ENCODE peak calls at places on chromosome X, in four cellular contexts. E is spleen; A is IMR-90; U is CD4-positive, alpha-beta T cell. H is an unnamed sample.

GRCh38 chrX:86066998-86067397 is 19.6 kb upstream of the CHM start:
- DNase-seq in U (no peak), A (no peak), E (no peak), H (no peak)

GRCh38 chrX:49992809-49993208 is 70.4 kb downstream of the CLCN5 start:
- DNase-seq in U (no peak), A (no peak), E (no peak), H (no peak)

GRCh38 chrX:20527458-20528099 is 260.9 kb upstream of the RPS6KA3 start:
- DNase-seq in U (no peak), E (no peak), A (peak; percentile 38), H (no peak)

GRCh38 chrX:73913580-73913979 is 350.6 kb downstream of the CHIC1 start:
- DNase-seq in E (no peak), U (no peak), A (peak; percentile 43), H (no peak)

GRCh38 chrX:100417671-100418070 is 7.6 kb upstream of the PCDH19 start:
- DNase-seq in U (no peak), A (no peak), E (no peak), H (no peak)

GRCh38 chrX:107775734-107776511 is at the start of gene TSC22D3:
- DNase-seq in A (peak; percentile 33), U (peak; percentile 38), E (peak; percentile 87), H (peak; percentile 29)

GRCh38 chrX:63349307-63349706 is 1.8 kb downstream of the SPIN4 start:
- DNase-seq in E (no peak), U (no peak), A (no peak), H (no peak)

GRCh38 chrX:151538190-151539122 is 25.0 kb upstream of the PASD1 start:
- DNase-seq in A (no peak), E (no peak), U (no peak), H (no peak)

GRCh38 chrX:1355131-1355799 is 18.7 kb downstream of the IL3RA start:
- DNase-seq in U (no peak), A (no peak), E (peak; percentile 63), H (no peak)

GRCh38 chrX:68822641-68823410 is 6.0 kb upstream of the EFNB1 start:
- DNase-seq in A (peak; percentile 47), U (no peak), E (no peak), H (no peak)

GRCh38 chrX:47706575-47706974 is 47.6 kb upstream of the UXT start:
- DNase-seq in E (no peak), A (peak; percentile 10), U (no peak), H (no peak)

GRCh38 chrX:77527233-77528001 is 80.2 kb downstream of the FGF16 start:
- DNase-seq in U (no peak), E (peak; percentile 61), A (no peak), H (no peak)

GRCh38 chrX:39821011-39821708 is 276.6 kb downstream of the BCOR start:
- DNase-seq in E (peak; percentile 74), A (peak; percentile 17), U (peak; percentile 2), H (no peak)

GRCh38 chrX:42495139-42495538 is 282.8 kb downstream of the PPP1R2C start:
- DNase-seq in A (no peak), E (no peak), U (no peak), H (no peak)

GRCh38 chrX:16828126-16828908 is 41.8 kb downstream of the RBBP7 start:
- DNase-seq in A (peak; percentile 91), E (no peak), U (no peak), H (no peak)

GRCh38 chrX:331145-331771 is 12.7 kb upstream of the GTPBP6 start:
- DNase-seq in U (no peak), E (peak; percentile 79), A (peak; percentile 28), H (no peak)

GRCh38 chrX:24148535-24149345 is 789 bp upstream of the ZFX start:
- DNase-seq in E (no peak), U (peak; percentile 12), A (peak; percentile 61), H (no peak)

GRCh38 chrX:37627602-37628001 is 56.1 kb downstream of the LANCL3 start:
- DNase-seq in E (no peak), A (no peak), U (no peak), H (no peak)

GRCh38 chrX:151984328-151984727 is 9.9 kb upstream of the GABRE start:
- DNase-seq in A (peak; percentile 46), E (no peak), U (no peak), H (no peak)

GRCh38 chrX:68894513-68895338 is 65.9 kb downstream of the EFNB1 start:
- DNase-seq in U (peak; percentile 1), A (peak; percentile 18), E (peak; percentile 86), H (no peak)

GRCh38 chrX:119236599-119237525 is 777 bp downstream of the PGRMC1 start:
- DNase-seq in A (peak; percentile 74), U (peak; percentile 1), E (peak; percentile 86), H (no peak)

GRCh38 chrX:72714471-72714916 is 388 bp upstream of the PHKA1 start:
- DNase-seq in E (peak; percentile 75), U (no peak), A (peak; percentile 62), H (no peak)

GRCh38 chrX:50913520-50913919 is 3.0 kb downstream of the BMP15 start:
- DNase-seq in A (no peak), E (no peak), U (no peak), H (no peak)

GRCh38 chrX:7088968-7089615 is 58.4 kb upstream of the STS start:
- DNase-seq in A (no peak), E (peak; percentile 84), U (peak; percentile 31), H (no peak)

GRCh38 chrX:1661922-1662221 is 47.0 kb downstream of the ASMT start:
- DNase-seq in E (no peak), U (no peak), A (no peak), H (no peak)

GRCh38 chrX:39766085-39766726 is 331.6 kb downstream of the BCOR start:
- DNase-seq in E (no peak), A (no peak), U (no peak), H (no peak)

GRCh38 chrX:134925551-134925950 is 65.2 kb upstream of the SMIM10 start:
- DNase-seq in E (no peak), A (no peak), U (no peak), H (no peak)

GRCh38 chrX:65846974-65847373 is 179.5 kb downstream of the MSN start:
- DNase-seq in U (no peak), A (no peak), E (no peak), H (no peak)

GRCh38 chrX:139134316-139134715 is 396.2 kb upstream of the F9 start:
- DNase-seq in A (no peak), U (no peak), E (no peak), H (no peak)

GRCh38 chrX:12890467-12890866 is 16.0 kb upstream of the TLR8 start:
- DNase-seq in U (no peak), A (no peak), E (no peak), H (no peak)

GRCh38 chrX:85922821-85923220 is 124.5 kb downstream of the CHM start:
- DNase-seq in E (no peak), A (peak; percentile 91), U (no peak), H (no peak)

GRCh38 chrX:112945796-112946195 is 105.2 kb upstream of the AMOT start:
- DNase-seq in E (no peak), U (no peak), A (no peak), H (no peak)

GRCh38 chrX:152637649-152638442 is at the start of gene GABRQ:
- DNase-seq in E (no peak), A (no peak), U (no peak), H (no peak)

GRCh38 chrX:37677765-37678164 is 7.8 kb upstream of the XK start:
- DNase-seq in E (no peak), A (no peak), U (no peak), H (no peak)

GRCh38 chrX:1807301-1807731 is 192.5 kb downstream of the ASMT start:
- DNase-seq in E (peak; percentile 21), U (no peak), A (peak; percentile 2), H (no peak)

GRCh38 chrX:154541896-154542722 is 4.5 kb downstream of the G6PD start:
- DNase-seq in A (peak; percentile 94), E (peak; percentile 88), U (no peak), H (no peak)

GRCh38 chrX:45888518-45888917 is 656.7 kb downstream of the ZNF674 start:
- DNase-seq in U (no peak), A (no peak), E (no peak), H (no peak)

GRCh38 chrX:110532527-110532926 is 173.9 kb downstream of the RTL9 start:
- DNase-seq in A (no peak), U (no peak), E (no peak), H (no peak)

GRCh38 chrX:6384391-6384790 is 150.5 kb downstream of the VCX3A start:
- DNase-seq in A (no peak), U (no peak), E (no peak), H (no peak)

GRCh38 chrX:117120700-117121099 is 657.9 kb upstream of the CT83 start:
- DNase-seq in A (no peak), U (no peak), E (no peak), H (no peak)
- TF ChIP-seq CTCF in A (no peak), U (no peak), E (no peak), H (no peak)

DNA sequence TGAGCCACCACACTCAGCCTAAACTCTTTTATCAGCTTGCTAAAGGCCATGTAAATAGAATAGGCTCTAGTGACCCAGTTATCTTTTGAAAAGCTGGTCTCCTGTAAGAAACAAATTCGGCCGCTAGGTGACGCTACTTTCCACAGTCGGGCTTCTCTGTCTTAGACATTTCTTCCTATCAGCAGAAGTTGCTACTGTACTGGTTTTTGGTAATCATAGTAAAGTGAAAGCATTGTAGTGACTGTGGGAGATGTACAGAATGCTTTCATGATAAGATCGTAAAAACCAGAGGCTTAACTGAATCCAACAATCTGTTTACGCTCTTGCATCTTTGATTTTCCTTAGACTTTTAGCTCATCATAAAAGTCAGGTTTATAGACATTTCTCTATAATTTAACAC is 82.6 kb downstream of the GK start:
- DNase-seq in U (peak; percentile 61), A (peak; percentile 56), E (no peak), H (peak; percentile 26)
- TF ChIP-seq CTCF in U (peak; percentile 60), A (peak; percentile 64), E (peak; percentile 51), H (no peak)

GRCh38 chrX:10444204-10444603 is 176.2 kb downstream of the MID1 start:
- DNase-seq in A (no peak), E (no peak), U (no peak), H (no peak)
- TF ChIP-seq CTCF in A (peak; percentile 12), E (no peak), U (no peak), H (no peak)

DNA sequence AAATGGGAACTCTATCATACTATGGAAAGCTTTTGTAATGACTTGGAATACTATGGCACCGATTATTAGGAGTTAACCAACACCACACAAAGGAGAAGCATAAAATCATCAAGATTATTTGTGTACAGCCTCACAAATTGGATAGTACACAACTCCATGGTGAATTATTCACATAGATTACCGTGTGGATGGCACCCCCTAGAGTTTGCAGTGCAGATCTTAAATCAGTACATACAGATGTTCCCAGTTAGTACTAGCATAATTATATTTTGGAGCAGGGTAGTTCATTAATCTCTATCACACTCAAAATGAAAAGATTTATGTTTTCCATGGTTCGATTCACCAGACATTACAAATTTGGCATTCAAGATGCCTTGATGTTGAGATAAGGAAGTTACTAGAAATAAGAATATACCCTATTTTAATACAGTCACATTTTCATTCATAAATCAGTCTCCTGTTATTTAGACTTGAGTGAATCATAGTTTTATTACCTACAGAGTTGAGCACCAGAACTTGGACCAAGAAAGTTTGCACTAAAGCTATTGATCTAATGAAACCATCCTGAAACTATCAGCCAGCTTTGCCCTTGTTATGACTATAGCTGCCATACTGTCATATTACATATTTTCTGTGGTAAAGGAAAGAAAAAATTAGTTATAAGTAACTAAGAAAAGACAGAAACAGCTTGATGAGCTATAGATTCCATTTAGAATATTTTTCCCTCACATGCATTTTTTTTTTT is 531.8 kb downstream of the GLUD2 start:
- DNase-seq in U (no peak), E (no peak), A (no peak), H (no peak)
- TF ChIP-seq CTCF in U (peak; percentile 24), E (no peak), A (no peak), H (no peak)

GRCh38 chrX:55907968-55908607 is 190.5 kb downstream of the RRAGB start:
- DNase-seq in A (no peak), E (peak; percentile 84), U (peak; percentile 23), H (peak; percentile 34)
- TF ChIP-seq CTCF in A (peak; percentile 27), E (peak; percentile 65), U (peak; percentile 53), H (no peak)

H was measured in activated B cell treated with CpG ODN at 0.5 μM for 24 hours.